ENCODE peak calls at places on chromosomes 11 and 22, in eight cellular contexts. M is cardiac muscle cell, V is PC-3, F is left ventricle myocardium inferior, B is NT2/D1, Q is GM06990, P is endodermal cell, R is upper lobe of right lung. H is an unnamed sample.

GRCh38 chr11:33021937-33022336 is 6.3 kb downstream of the DEPDC7 start:
- DNase-seq in M (no peak), V (no peak), F (no peak), B (no peak), Q (no peak), P (no peak), R (no peak), H (no peak)

GRCh38 chr11:72297828-72298227 is 53.9 kb upstream of the PHOX2A start:
- DNase-seq in M (no peak), V (no peak), F (no peak), B (no peak), Q (no peak), P (no peak), R (no peak), H (no peak)

GRCh38 chr11:21588754-21589153 is 604.1 kb upstream of the ANO5 start:
- DNase-seq in M (no peak), V (no peak), F (no peak), B (no peak), Q (no peak), P (no peak), R (no peak), H (no peak)

GRCh38 chr11:72860592-72860991 is 46.4 kb downstream of the ATG16L2 start:
- DNase-seq in M (no peak), V (no peak), F (no peak), B (no peak), Q (no peak), P (no peak), R (no peak), H (peak; percentile 37)

GRCh38 chr11:69904331-69905201 is 85.3 kb upstream of the FGF3 start:
- DNase-seq in M (no peak), V (no peak), F (no peak), B (no peak), Q (no peak), P (no peak), R (no peak), H (no peak)

GRCh38 chr11:2517386-2518064 is 72.7 kb downstream of the KCNQ1 start:
- DNase-seq in M (no peak), V (no peak), F (peak; percentile 8), B (no peak), Q (no peak), P (peak; percentile 35), R (peak; percentile 54), H (no peak)

GRCh38 chr11:70065318-70066135 is 12.6 kb upstream of the ANO1 start:
- DNase-seq in M (no peak), V (no peak), F (no peak), B (no peak), Q (no peak), P (no peak), R (no peak), H (no peak)

GRCh38 chr22:44423556-44423955 is 74.5 kb downstream of the RTL6 start:
- DNase-seq in M (no peak), V (no peak), F (no peak), B (no peak), Q (no peak), P (peak; percentile 42), R (peak; percentile 38), H (no peak)

GRCh38 chr11:3135491-3136440 is 29.3 kb downstream of the OSBPL5 start:
- DNase-seq in M (no peak), V (no peak), F (peak; percentile 43), B (peak; percentile 70), Q (no peak), P (peak; percentile 85), R (peak; percentile 60), H (no peak)

GRCh38 chr11:76574406-76574805 is 96.1 kb downstream of the LRRC32 start:
- DNase-seq in M (no peak), V (no peak), F (no peak), B (no peak), Q (no peak), P (no peak), R (no peak), H (peak; percentile 53)

GRCh38 chr22:37326726-37327125 is 44.4 kb downstream of the CYTH4 start:
- DNase-seq in M (no peak), V (peak; percentile 53), F (no peak), B (no peak), Q (no peak), P (no peak), R (peak; percentile 86), H (no peak)
- H3K27me3 ChIP-seq in M (peaks cover 77% of the 10 kb centered on the region), V (no peaks in the 10 kb centered on the region), F (peaks cover 97% of the 10 kb centered on the region), B (peaks cover 23% of the 10 kb centered on the region), Q (peaks cover 2% of the 10 kb centered on the region), P (peaks cover 60% of the 10 kb centered on the region), R (peaks cover 55% of the 10 kb centered on the region), H (peaks cover 42% of the 10 kb centered on the region)

GRCh38 chr11:73995247-73995646 is 12.6 kb upstream of the UCP2 start:
- DNase-seq in M (no peak), V (no peak), F (no peak), B (no peak), Q (peak; percentile 58), P (no peak), R (no peak), H (no peak)
- H3K4me3 ChIP-seq in M (no peak overlapping the region), V (no peak overlapping the region), F (no peak overlapping the region), B (no peak overlapping the region), Q (no peak overlapping the region), P (no peak overlapping the region), R (no peak overlapping the region), H (no peak overlapping the region)

GRCh38 chr22:49536571-49537131 is 291.0 kb downstream of the BRD1 start:
- DNase-seq in M (no peak), V (no peak), F (no peak), B (peak; percentile 71), Q (no peak), P (peak; percentile 94), R (no peak), H (no peak)

GRCh38 chr22:49540084-49540483 is 287.6 kb downstream of the BRD1 start:
- DNase-seq in M (no peak), V (no peak), F (no peak), B (no peak), Q (no peak), P (peak; percentile 15), R (peak; percentile 30), H (no peak)

GRCh38 chr22:49535527-49536125 is 292.0 kb downstream of the BRD1 start:
- DNase-seq in M (no peak), V (no peak), F (no peak), B (no peak), Q (no peak), P (peak; percentile 52), R (peak; percentile 42), H (no peak)

GRCh38 chr22:49540571-49541450 is 286.9 kb downstream of the BRD1 start:
- DNase-seq in M (no peak), V (no peak), F (no peak), B (no peak), Q (no peak), P (peak; percentile 32), R (peak; percentile 49), H (no peak)

GRCh38 chr22:49538006-49538405 is 289.7 kb downstream of the BRD1 start:
- DNase-seq in M (no peak), V (no peak), F (no peak), B (no peak), Q (no peak), P (peak; percentile 32), R (peak; percentile 20), H (no peak)
- H3K27me3 ChIP-seq in M (no peaks in the 10 kb centered on the region), V (peaks cover 93% of the 10 kb centered on the region), F (peaks cover 56% of the 10 kb centered on the region), B (no peaks in the 10 kb centered on the region), Q (no peaks in the 10 kb centered on the region), P (no peaks in the 10 kb centered on the region), R (no peaks in the 10 kb centered on the region), H (peaks cover 2% of the 10 kb centered on the region)

GRCh38 chr11:64127267-64128072 is 38.4 kb downstream of the MACROD1 start:
- DNase-seq in M (no peak), V (no peak), F (no peak), B (no peak), Q (no peak), P (peak; percentile 62), R (no peak), H (no peak)

GRCh38 chr11:64130618-64131017 is 35.3 kb downstream of the MACROD1 start:
- DNase-seq in M (no peak), V (no peak), F (no peak), B (no peak), Q (no peak), P (no peak), R (peak; percentile 76), H (no peak)

GRCh38 chr11:64129403-64129802 is 36.5 kb downstream of the MACROD1 start:
- DNase-seq in M (no peak), V (no peak), F (no peak), B (no peak), Q (no peak), P (no peak), R (no peak), H (no peak)

GRCh38 chr11:64126796-64127195 is 39.1 kb downstream of the MACROD1 start:
- DNase-seq in M (no peak), V (no peak), F (no peak), B (no peak), Q (no peak), P (no peak), R (no peak), H (no peak)

DNA sequence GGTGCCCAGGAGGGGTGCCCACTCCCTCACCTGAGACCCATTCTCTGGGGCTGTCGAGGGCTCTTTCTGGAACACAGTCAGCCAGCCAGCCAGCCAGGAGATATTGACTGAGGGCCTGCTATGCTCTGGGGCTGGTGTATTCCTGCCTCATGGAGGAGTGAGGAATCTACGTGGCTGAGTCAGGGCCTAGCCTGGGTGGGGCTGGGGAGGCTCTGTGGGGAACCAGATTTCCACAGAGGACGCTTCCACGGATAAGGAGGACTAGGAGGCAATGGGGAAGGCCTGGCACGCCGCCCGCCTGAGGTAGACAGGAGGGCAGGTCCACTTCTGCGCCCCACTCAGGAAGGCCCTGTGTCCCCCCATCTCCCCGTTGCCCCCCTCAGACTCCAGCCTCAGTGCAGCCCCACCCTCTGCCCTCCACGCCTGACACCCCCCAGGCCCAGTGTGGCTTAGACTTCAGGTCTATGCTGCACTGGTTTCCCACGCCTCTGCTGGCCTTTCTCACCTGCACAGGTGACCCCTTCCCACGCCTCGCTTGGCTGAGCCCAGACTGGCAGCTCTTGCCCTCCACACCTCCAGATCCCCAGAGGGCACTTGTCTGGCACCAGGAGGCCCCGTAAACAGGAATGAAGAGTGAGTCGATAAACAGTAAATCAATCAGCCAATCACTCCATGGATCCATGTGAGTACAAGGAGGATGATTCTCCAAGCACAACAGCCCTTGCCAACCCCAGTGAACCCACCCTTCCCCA is 37.5 kb downstream of the MACROD1 start:
- DNase-seq in M (no peak), V (no peak), F (no peak), B (no peak), Q (no peak), P (no peak), R (no peak), H (no peak)
- H3K4me3 ChIP-seq in M (no peak overlapping the region), V (no peak overlapping the region), F (no peak overlapping the region), B (no peak overlapping the region), Q (no peak overlapping the region), P (no peak overlapping the region), R (no peak overlapping the region), H (no peak overlapping the region)

H was measured in adipocyte.